ENCODE peak calls at places on chromosome 20, in nine cellular contexts. One of them, this sample, is unnamed.

GRCh38 chr20:25306991-25307903 is 59.4 kb downstream of the PYGB start:
- DNase-seq in lung: no peak
- DNase-seq in stomach: no peak
- DNase-seq in ascending aorta: no peak
- DNase-seq in testis: no peak
- DNase-seq in astrocyte: no peak
- DNase-seq in Panc1: no peak
- DNase-seq in fibroblast of the aortic adventitia: no peak
- DNase-seq in colonic mucosa: no peak
- DNase-seq in this sample: no peak

GRCh38 chr20:40724566-40724965 is 35.5 kb upstream of the MAFB start:
- DNase-seq in lung: no peak
- DNase-seq in stomach: no peak
- DNase-seq in ascending aorta: no peak
- DNase-seq in testis: no peak
- DNase-seq in astrocyte: no peak
- DNase-seq in Panc1: no peak
- DNase-seq in fibroblast of the aortic adventitia: no peak
- DNase-seq in colonic mucosa: no peak
- DNase-seq in this sample: no peak

GRCh38 chr20:32596681-32597252 is 11.6 kb upstream of the NOL4L start:
- DNase-seq in lung: no peak
- DNase-seq in stomach: no peak
- DNase-seq in ascending aorta: no peak
- DNase-seq in testis: no peak
- DNase-seq in astrocyte: no peak
- DNase-seq in Panc1: no peak
- DNase-seq in fibroblast of the aortic adventitia: no peak
- DNase-seq in colonic mucosa: no peak
- DNase-seq in this sample: no peak

GRCh38 chr20:58397429-58397828 is 8.4 kb downstream of the VAPB start:
- DNase-seq in lung: no peak
- DNase-seq in stomach: no peak
- DNase-seq in ascending aorta: no peak
- DNase-seq in testis: no peak
- DNase-seq in astrocyte: no peak
- DNase-seq in Panc1: no peak
- DNase-seq in fibroblast of the aortic adventitia: no peak
- DNase-seq in colonic mucosa: no peak
- DNase-seq in this sample: no peak

GRCh38 chr20:59696476-59696875 is 92.1 kb downstream of the PHACTR3 start:
- DNase-seq in lung: no peak
- DNase-seq in stomach: no peak
- DNase-seq in ascending aorta: no peak
- DNase-seq in testis: no peak
- DNase-seq in astrocyte: no peak
- DNase-seq in Panc1: no peak
- DNase-seq in fibroblast of the aortic adventitia: no peak
- DNase-seq in colonic mucosa: no peak
- DNase-seq in this sample: no peak

GRCh38 chr20:23832775-23833508 is 6.4 kb upstream of the CST2 start:
- DNase-seq in lung: no peak
- DNase-seq in stomach: no peak
- DNase-seq in ascending aorta: no peak
- DNase-seq in testis: no peak
- DNase-seq in astrocyte: no peak
- DNase-seq in Panc1: no peak
- DNase-seq in fibroblast of the aortic adventitia: no peak
- DNase-seq in colonic mucosa: no peak
- DNase-seq in this sample: no peak

GRCh38 chr20:25300496-25301170 is 52.7 kb downstream of the PYGB start:
- DNase-seq in lung: no peak
- DNase-seq in stomach: no peak
- DNase-seq in ascending aorta: no peak
- DNase-seq in testis: peak
- DNase-seq in astrocyte: peak
- DNase-seq in Panc1: no peak
- DNase-seq in fibroblast of the aortic adventitia: no peak
- DNase-seq in colonic mucosa: no peak
- DNase-seq in this sample: no peak

GRCh38 chr20:22802296-22802695 is 217.9 kb upstream of the FOXA2 start:
- DNase-seq in lung: no peak
- DNase-seq in stomach: no peak
- DNase-seq in ascending aorta: no peak
- DNase-seq in testis: no peak
- DNase-seq in astrocyte: no peak
- DNase-seq in Panc1: no peak
- DNase-seq in fibroblast of the aortic adventitia: no peak
- DNase-seq in colonic mucosa: no peak
- DNase-seq in this sample: peak

GRCh38 chr20:32476684-32477593 is 108.2 kb downstream of the NOL4L start:
- DNase-seq in lung: no peak
- DNase-seq in stomach: no peak
- DNase-seq in ascending aorta: no peak
- DNase-seq in testis: no peak
- DNase-seq in astrocyte: no peak
- DNase-seq in Panc1: no peak
- DNase-seq in fibroblast of the aortic adventitia: no peak
- DNase-seq in colonic mucosa: no peak
- DNase-seq in this sample: no peak

GRCh38 chr20:37539956-37540455 is 12.3 kb upstream of the BLCAP start:
- DNase-seq in lung: no peak
- DNase-seq in stomach: no peak
- DNase-seq in ascending aorta: no peak
- DNase-seq in testis: no peak
- DNase-seq in astrocyte: no peak
- DNase-seq in Panc1: no peak
- DNase-seq in fibroblast of the aortic adventitia: no peak
- DNase-seq in colonic mucosa: no peak
- DNase-seq in this sample: no peak

GRCh38 chr20:47809561-47809960 is 24.3 kb upstream of the SULF2 start:
- DNase-seq in lung: no peak
- DNase-seq in stomach: no peak
- DNase-seq in ascending aorta: no peak
- DNase-seq in testis: no peak
- DNase-seq in astrocyte: peak
- DNase-seq in Panc1: no peak
- DNase-seq in fibroblast of the aortic adventitia: no peak
- DNase-seq in colonic mucosa: no peak
- DNase-seq in this sample: peak

DNA sequence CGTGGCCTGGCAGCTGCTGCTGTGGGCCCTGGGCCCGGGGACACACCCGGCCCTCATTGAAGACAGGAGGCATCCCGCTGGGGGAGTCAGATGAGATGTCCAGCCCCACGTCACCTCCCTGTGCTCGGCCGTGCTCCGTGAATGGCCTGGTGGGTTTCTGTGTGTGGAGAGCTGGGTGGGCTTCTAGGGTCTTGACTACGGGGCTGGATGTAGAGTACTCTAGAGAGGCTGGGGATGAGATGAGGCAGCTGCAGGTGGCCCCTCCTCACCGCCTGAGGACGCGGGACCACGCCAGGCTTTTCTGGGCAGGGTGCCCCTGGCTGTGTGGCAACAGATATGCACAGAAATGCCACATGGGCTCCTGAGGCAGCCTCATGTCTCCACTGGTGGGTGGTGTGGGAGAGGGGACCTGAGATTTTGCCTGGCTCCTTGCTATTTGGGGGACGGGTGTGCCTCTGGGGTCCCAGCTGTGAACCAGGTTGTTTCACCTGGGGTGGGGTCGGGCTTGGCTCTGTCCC is 8.4 kb upstream of the BHLHE23 start:
- DNase-seq in lung: no peak
- DNase-seq in stomach: no peak
- DNase-seq in ascending aorta: no peak
- DNase-seq in testis: no peak
- DNase-seq in astrocyte: no peak
- DNase-seq in Panc1: no peak
- DNase-seq in fibroblast of the aortic adventitia: no peak
- DNase-seq in colonic mucosa: no peak
- DNase-seq in this sample: no peak
- H3K4me3 ChIP-seq in lung: no peak
- H3K4me3 ChIP-seq in stomach: no peak
- H3K4me3 ChIP-seq in ascending aorta: no peak
- H3K4me3 ChIP-seq in testis: no peak
- H3K4me3 ChIP-seq in astrocyte: no peak
- H3K4me3 ChIP-seq in Panc1: no peak
- H3K4me3 ChIP-seq in fibroblast of the aortic adventitia: no peak
- H3K4me3 ChIP-seq in colonic mucosa: no peak
- H3K4me3 ChIP-seq in this sample: no peak

GRCh38 chr20:53833333-53834043 is 236.9 kb downstream of the BCAS1 start:
- DNase-seq in lung: no peak
- DNase-seq in stomach: no peak
- DNase-seq in ascending aorta: no peak
- DNase-seq in testis: no peak
- DNase-seq in astrocyte: no peak
- DNase-seq in Panc1: no peak
- DNase-seq in fibroblast of the aortic adventitia: no peak
- DNase-seq in colonic mucosa: no peak
- DNase-seq in this sample: no peak

GRCh38 chr20:53831812-53832211 is 238.2 kb upstream of the ZNF217 start:
- DNase-seq in lung: no peak
- DNase-seq in stomach: no peak
- DNase-seq in ascending aorta: no peak
- DNase-seq in testis: no peak
- DNase-seq in astrocyte: peak
- DNase-seq in Panc1: no peak
- DNase-seq in fibroblast of the aortic adventitia: no peak
- DNase-seq in colonic mucosa: no peak
- DNase-seq in this sample: no peak

GRCh38 chr20:53831228-53831627 is 237.6 kb upstream of the ZNF217 start:
- DNase-seq in lung: no peak
- DNase-seq in stomach: no peak
- DNase-seq in ascending aorta: no peak
- DNase-seq in testis: no peak
- DNase-seq in astrocyte: no peak
- DNase-seq in Panc1: no peak
- DNase-seq in fibroblast of the aortic adventitia: no peak
- DNase-seq in colonic mucosa: no peak
- DNase-seq in this sample: no peak

GRCh38 chr20:53834044-53834442 is 236.4 kb downstream of the BCAS1 start:
- DNase-seq in lung: no peak
- DNase-seq in stomach: no peak
- DNase-seq in ascending aorta: no peak
- DNase-seq in testis: no peak
- DNase-seq in astrocyte: peak
- DNase-seq in Panc1: no peak
- DNase-seq in fibroblast of the aortic adventitia: no peak
- DNase-seq in colonic mucosa: no peak
- DNase-seq in this sample: no peak

DNA sequence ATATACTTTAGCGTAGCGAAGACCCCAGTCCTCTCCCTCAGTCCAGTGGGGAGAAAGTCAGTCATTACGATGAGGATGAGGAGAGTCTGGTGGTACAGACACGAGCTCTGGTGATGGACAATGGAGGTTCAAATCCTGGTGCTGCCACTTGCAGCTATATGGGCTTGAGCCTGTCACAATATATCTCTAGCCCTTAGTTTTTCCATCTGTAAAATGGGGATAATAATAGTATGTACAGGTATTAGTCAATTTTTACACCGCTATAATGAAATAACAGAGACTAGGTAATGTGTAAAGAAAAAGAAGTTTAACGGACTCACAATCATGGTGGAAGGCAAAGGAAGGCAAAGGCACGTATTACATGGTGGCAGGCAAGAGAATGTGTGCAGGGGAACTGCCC is 237.9 kb downstream of the BCAS1 start:
- DNase-seq in lung: no peak
- DNase-seq in stomach: no peak
- DNase-seq in ascending aorta: no peak
- DNase-seq in testis: no peak
- DNase-seq in astrocyte: no peak
- DNase-seq in Panc1: no peak
- DNase-seq in fibroblast of the aortic adventitia: no peak
- DNase-seq in colonic mucosa: no peak
- DNase-seq in this sample: no peak
- TF ChIP-seq CTCF in lung: no peak
- TF ChIP-seq CTCF in stomach: no peak
- TF ChIP-seq CTCF in ascending aorta: no peak
- TF ChIP-seq CTCF in testis: no peak
- TF ChIP-seq CTCF in astrocyte: no peak
- TF ChIP-seq CTCF in Panc1: no peak
- TF ChIP-seq CTCF in fibroblast of the aortic adventitia: no peak
- TF ChIP-seq CTCF in colonic mucosa: no peak
- TF ChIP-seq CTCF in this sample: no peak

GRCh38 chr20:44180814-44181213 is 6.2 kb downstream of the JPH2 start:
- DNase-seq in lung: no peak
- DNase-seq in stomach: no peak
- DNase-seq in ascending aorta: peak
- DNase-seq in testis: no peak
- DNase-seq in astrocyte: no peak
- DNase-seq in Panc1: no peak
- DNase-seq in fibroblast of the aortic adventitia: peak
- DNase-seq in colonic mucosa: no peak
- DNase-seq in this sample: no peak
- H3K4me3 ChIP-seq in lung: no peak
- H3K4me3 ChIP-seq in stomach: peak
- H3K4me3 ChIP-seq in ascending aorta: peak
- H3K4me3 ChIP-seq in testis: no peak
- H3K4me3 ChIP-seq in astrocyte: no peak
- H3K4me3 ChIP-seq in Panc1: no peak
- H3K4me3 ChIP-seq in fibroblast of the aortic adventitia: peak
- H3K4me3 ChIP-seq in colonic mucosa: no peak
- H3K4me3 ChIP-seq in this sample: no peak

GRCh38 chr20:1346322-1346969 is 17.5 kb upstream of the SDCBP2 start:
- DNase-seq in lung: no peak
- DNase-seq in stomach: no peak
- DNase-seq in ascending aorta: no peak
- DNase-seq in testis: no peak
- DNase-seq in astrocyte: no peak
- DNase-seq in Panc1: no peak
- DNase-seq in fibroblast of the aortic adventitia: no peak
- DNase-seq in colonic mucosa: no peak
- DNase-seq in this sample: no peak

GRCh38 chr20:1341561-1342265 is 12.8 kb upstream of the SDCBP2 start:
- DNase-seq in lung: peak
- DNase-seq in stomach: no peak
- DNase-seq in ascending aorta: no peak
- DNase-seq in testis: no peak
- DNase-seq in astrocyte: peak
- DNase-seq in Panc1: no peak
- DNase-seq in fibroblast of the aortic adventitia: peak
- DNase-seq in colonic mucosa: peak
- DNase-seq in this sample: no peak

GRCh38 chr20:1345030-1345755 is 16.3 kb upstream of the SDCBP2 start:
- DNase-seq in lung: no peak
- DNase-seq in stomach: no peak
- DNase-seq in ascending aorta: no peak
- DNase-seq in testis: no peak
- DNase-seq in astrocyte: no peak
- DNase-seq in Panc1: no peak
- DNase-seq in fibroblast of the aortic adventitia: no peak
- DNase-seq in colonic mucosa: peak
- DNase-seq in this sample: no peak

DNA sequence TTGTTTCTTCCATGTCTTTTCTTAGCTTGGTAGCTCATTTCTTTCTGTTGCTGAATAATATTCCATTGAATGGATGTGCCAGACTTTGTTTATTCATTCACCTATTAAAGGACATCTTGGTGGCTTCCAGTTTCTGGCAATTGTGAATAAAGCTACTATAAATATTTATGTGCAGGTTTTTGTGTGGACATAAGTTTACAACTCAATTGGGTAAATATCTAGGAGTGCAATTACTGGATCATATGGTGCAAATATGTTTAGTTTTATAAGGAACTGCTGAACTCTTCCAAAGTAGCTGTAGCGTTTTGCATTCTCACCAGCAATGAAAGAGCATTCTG is 16.8 kb upstream of the SDCBP2 start:
- DNase-seq in lung: no peak
- DNase-seq in stomach: no peak
- DNase-seq in ascending aorta: no peak
- DNase-seq in testis: no peak
- DNase-seq in astrocyte: no peak
- DNase-seq in Panc1: no peak
- DNase-seq in fibroblast of the aortic adventitia: no peak
- DNase-seq in colonic mucosa: no peak
- DNase-seq in this sample: no peak
- TF ChIP-seq CTCF in lung: no peak
- TF ChIP-seq CTCF in stomach: no peak
- TF ChIP-seq CTCF in ascending aorta: no peak
- TF ChIP-seq CTCF in testis: no peak
- TF ChIP-seq CTCF in astrocyte: no peak
- TF ChIP-seq CTCF in Panc1: no peak
- TF ChIP-seq CTCF in fibroblast of the aortic adventitia: no peak
- TF ChIP-seq CTCF in colonic mucosa: no peak
- TF ChIP-seq CTCF in this sample: no peak